ENCODE peak calls at places on chromosomes 13 and 19, in four cellular contexts. S, G, K and N are unnamed samples.
A peak's percentile ranks its signal among the peaks of the same experiment; 100 is the strongest.

GRCh38 chr19:3555653-3556422 is 1.5 kb downstream of the MFSD12 start:
- DNase-seq in S (no peak), K (no peak), G (no peak), N (peak; percentile 54)

GRCh38 chr19:3653865-3654513 is 27.4 kb upstream of the CACTIN start:
- DNase-seq in K (peak; percentile 31), S (no peak), G (no peak), N (no peak)

GRCh38 chr19:17109962-17110598 is 34.5 kb downstream of the MYO9B start:
- DNase-seq in K (peak; percentile 93), G (no peak), S (no peak), N (peak; percentile 53)

GRCh38 chr19:38223119-38223523 is 901 bp downstream of the DPF1 start:
- DNase-seq in K (no peak), G (no peak), S (no peak), N (no peak)

GRCh38 chr19:47102561-47103135 is 10.9 kb downstream of the ZC3H4 start:
- DNase-seq in S (no peak), K (no peak), G (no peak), N (no peak)

GRCh38 chr19:48859711-48860572 is 8.5 kb downstream of the PLEKHA4 start:
- DNase-seq in G (no peak), S (no peak), K (peak; percentile 29), N (peak; percentile 60)

GRCh38 chr13:64640002-64640401 is 2590.1 kb downstream of the PCDH9 start:
- DNase-seq in K (no peak), S (no peak), G (no peak), N (no peak)

GRCh38 chr19:49859838-49860715 is 7.3 kb downstream of the PNKP start:
- DNase-seq in S (no peak), K (no peak), G (no peak), N (no peak)

GRCh38 chr13:112705286-112705685 is 15.4 kb downstream of the ATP11A start:
- DNase-seq in S (no peak), K (no peak), G (no peak), N (no peak)

GRCh38 chr13:98582947-98583346 is 6.0 kb upstream of the STK24 start:
- DNase-seq in S (no peak), G (no peak), K (no peak), N (no peak)

GRCh38 chr13:51524846-51525566 is 59.3 kb upstream of the WDFY2 start:
- DNase-seq in G (no peak), K (no peak), S (peak; percentile 19), N (no peak)

GRCh38 chr13:111967572-111968201 is 99.3 kb upstream of the SOX1 start:
- DNase-seq in K (no peak), S (no peak), G (no peak), N (no peak)

GRCh38 chr13:98173431-98173921 is 3.6 kb downstream of the RNF113B start:
- DNase-seq in S (peak; percentile 23), G (no peak), K (no peak), N (no peak)

GRCh38 chr13:68927387-68928026 is 1180.1 kb upstream of the ATXN8OS start:
- DNase-seq in S (peak; percentile 70), K (peak; percentile 22), G (no peak), N (peak; percentile 1)

GRCh38 chr19:28636706-28637105 is 576.2 kb downstream of the UQCRFS1 start:
- DNase-seq in S (no peak), K (no peak), G (no peak), N (no peak)

GRCh38 chr19:13164370-13165090 is 14.3 kb downstream of the IER2 start:
- DNase-seq in G (peak; percentile 82), S (peak; percentile 90), K (peak; percentile 82), N (peak; percentile 81)

DNA sequence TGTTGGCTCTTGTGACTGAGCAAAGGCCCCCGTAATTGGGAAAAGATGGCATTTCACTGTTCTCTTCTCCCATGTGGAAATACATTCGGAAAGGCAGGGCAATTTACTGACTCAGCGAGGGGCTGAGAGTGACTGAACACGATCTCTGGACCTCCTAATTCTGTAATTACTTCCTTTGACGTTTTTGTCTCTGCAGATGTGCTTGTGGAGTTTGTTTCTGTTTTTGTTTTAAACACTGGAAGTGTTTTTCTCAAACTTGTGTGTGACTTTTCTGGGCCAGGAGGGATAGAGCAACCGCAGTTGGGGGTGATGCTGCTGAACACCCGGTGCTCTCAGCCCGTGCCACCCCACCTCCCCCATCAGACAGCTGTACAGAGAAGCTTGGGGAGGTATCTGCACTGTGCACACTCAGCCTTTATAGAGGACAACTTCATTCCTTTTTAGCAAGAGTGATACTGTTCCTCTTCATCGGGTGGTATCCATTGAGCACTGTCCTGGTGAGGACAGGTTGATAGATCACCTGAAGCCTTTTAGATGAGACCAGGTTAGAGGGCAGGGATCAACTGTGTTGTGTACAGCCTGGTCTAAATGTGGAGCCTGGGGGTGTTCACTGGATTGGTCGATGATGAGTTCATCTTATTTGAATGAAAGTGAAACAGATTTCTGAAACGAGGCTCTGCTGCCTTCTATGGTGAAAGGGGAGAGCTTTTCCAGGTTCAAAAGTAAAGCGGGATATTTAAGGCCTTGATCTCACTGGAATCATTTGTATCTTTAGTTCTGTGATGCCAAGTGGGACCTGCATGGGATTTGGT is 117.4 kb downstream of the ESD start:
- DNase-seq in G (no peak), K (no peak), S (peak; percentile 33), N (no peak)
- TF ChIP-seq CTCF in G (no peak), K (no peak), S (peak; percentile 10), N (no peak)

DNA sequence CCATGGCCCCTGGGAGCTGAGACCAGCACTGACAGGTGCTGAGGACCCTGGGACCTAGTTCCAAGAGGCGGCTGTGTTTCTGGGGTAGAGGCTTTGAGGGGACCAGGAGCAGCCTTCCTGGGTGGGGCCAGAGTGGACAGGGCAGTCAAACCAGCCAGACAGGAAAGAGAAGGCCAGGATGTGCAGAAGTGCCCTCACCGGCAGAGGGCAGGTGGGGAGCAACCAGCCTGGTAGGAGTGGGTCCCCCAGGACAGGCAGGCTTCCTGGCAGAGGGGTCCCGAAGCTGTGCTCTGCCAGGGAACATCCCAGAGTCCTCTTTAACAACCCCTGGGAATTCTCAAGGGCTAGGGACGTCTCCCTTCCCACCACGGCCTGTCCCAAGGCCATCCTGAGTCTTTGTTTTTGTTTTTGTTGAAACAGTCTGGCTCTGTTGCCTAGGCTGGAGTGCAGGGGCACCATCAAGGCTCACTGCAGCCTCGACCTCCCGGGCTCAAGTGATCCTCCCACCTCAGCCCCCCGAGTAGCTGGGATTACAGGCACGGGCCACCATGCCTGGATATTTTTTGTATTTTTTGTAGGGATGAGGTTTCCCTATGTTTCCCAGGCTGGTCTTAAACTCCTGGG is 3.0 kb upstream of the HIPK4 start:
- DNase-seq in S (peak; percentile 41), K (no peak), G (no peak), N (peak; percentile 48)
- TF ChIP-seq CTCF in S (peak; percentile 13), K (no peak), G (no peak), N (no peak)

DNA sequence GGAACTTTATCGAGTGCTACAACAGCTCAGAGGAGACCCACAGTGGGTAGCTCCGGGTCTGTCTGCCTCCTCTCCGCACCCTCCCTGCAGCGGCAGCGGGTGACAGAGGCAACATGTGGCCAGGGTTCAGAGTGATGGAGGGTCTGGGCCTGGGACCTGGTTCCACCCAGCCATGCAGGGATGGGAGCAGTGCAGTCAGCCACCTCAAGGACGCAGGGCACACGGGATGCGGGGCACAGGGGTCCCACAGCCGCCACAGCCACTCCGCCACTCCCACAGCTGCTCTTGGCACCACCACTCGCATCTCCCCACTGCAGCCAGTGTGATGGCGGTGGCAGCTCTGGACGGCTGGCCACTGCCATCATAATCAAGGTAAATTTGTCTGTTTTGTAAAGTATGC is 892.9 kb downstream of the OLFM4 start:
- DNase-seq in S (no peak), K (no peak), G (no peak), N (no peak)
- TF ChIP-seq CTCF in S (no peak), K (no peak), G (no peak), N (no peak)

GRCh38 chr13:39676315-39676876 is 20.9 kb downstream of the COG6 start:
- DNase-seq in K (peak; percentile 66), G (no peak), S (peak; percentile 59), N (peak; percentile 68)
- TF ChIP-seq CTCF in K (no peak), G (peak; percentile 65), S (peak; percentile 57), N (no peak)

DNA sequence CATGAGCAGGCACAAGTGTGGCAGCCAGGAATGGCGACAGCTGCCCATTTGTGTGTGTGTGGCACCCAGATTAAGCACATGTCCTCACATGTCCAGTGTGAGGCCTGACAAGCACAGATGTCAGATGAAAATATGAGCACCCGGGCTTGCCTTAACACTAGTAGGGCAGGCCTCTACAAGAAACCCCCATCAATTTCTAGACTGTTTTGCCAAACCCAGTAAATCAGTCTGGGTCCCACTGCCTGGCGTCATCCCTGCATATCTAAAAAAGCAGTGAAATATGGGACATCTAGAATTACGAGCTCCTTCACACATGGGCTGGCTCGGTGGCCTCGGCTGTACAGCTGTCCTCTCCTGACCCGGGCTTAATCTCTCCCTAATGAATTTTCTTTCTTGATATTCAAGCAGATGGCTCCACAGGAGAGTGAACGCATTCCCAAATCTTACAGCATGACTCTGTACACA is 432.7 kb downstream of the FOXO1 start:
- DNase-seq in G (no peak), K (no peak), S (no peak), N (no peak)
- TF ChIP-seq CTCF in G (no peak), K (no peak), S (no peak), N (no peak)

GRCh38 chr13:26253787-26254582 is at the start of gene CDK8:
- DNase-seq in G (peak; percentile 82), S (peak; percentile 91), K (peak; percentile 96), N (peak; percentile 94)

GRCh38 chr13:26253262-26253786 is 605 bp upstream of the CDK8 start:
- DNase-seq in K (no peak), G (no peak), S (no peak), N (no peak)

GRCh38 chr13:26257049-26257448 is 3.1 kb downstream of the CDK8 start:
- DNase-seq in G (no peak), K (no peak), S (no peak), N (no peak)

GRCh38 chr13:26254583-26255102 is 714 bp downstream of the CDK8 start:
- DNase-seq in G (peak; percentile 66), K (peak; percentile 73), S (peak; percentile 71), N (peak; percentile 82)

DNA sequence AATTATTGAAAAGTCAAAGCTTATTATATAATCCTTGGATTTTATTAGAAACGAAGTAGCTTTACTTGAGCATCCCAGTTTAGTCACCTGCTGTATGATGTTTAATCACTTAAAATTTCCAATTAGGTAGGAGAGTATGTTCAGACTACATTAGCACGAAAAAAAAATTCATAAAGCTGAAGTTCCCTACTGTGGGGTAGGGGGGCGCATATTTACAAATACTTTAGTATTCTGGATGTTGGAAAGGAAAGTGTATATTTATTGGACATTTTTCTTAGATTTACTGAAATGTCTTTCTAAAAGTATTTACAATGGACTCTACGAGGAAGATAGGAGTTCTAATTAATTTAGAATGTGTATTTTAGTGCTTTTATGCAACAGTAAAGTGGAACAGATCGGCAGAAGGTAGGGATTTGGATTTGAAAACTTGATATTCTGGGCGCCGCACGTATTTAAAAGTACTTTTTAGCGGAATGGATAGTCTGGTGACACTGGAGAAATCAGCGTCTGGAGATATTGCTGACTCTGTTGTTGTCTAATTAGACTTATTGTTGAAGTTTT is 1.9 kb downstream of the CDK8 start:
- DNase-seq in S (peak; percentile 19), K (peak; percentile 54), G (no peak), N (no peak)
- TF ChIP-seq CTCF in S (peak; percentile 43), K (peak; percentile 38), G (no peak), N (no peak)